ENCODE peak calls at places on chromosomes 6 and 20, in four cellular contexts. One of them, this sample, is unnamed.

GRCh38 chr20:62367136-62367482 is at the start of gene LAMA5:
- DNase-seq in OCI-M1: peak
- DNase-seq in iPS-NIHi11: peak
- DNase-seq in dermis blood vessel endothelial cell: peak
- DNase-seq in this sample: peak

GRCh38 chr6:84151669-84152068 is 75.8 kb downstream of the CEP162 start:
- DNase-seq in OCI-M1: peak
- DNase-seq in iPS-NIHi11: no peak
- DNase-seq in dermis blood vessel endothelial cell: no peak
- DNase-seq in this sample: no peak

GRCh38 chr6:131136021-131136847 is 967 bp downstream of the AKAP7 start:
- DNase-seq in dermis blood vessel endothelial cell: peak
- DNase-seq in iPS-NIHi11: no peak
- DNase-seq in OCI-M1: peak
- DNase-seq in this sample: peak

GRCh38 chr20:38094968-38095689 is 61.6 kb downstream of the RPRD1B start:
- DNase-seq in dermis blood vessel endothelial cell: no peak
- DNase-seq in iPS-NIHi11: no peak
- DNase-seq in OCI-M1: no peak
- DNase-seq in this sample: no peak

GRCh38 chr6:107616776-107617175 is 126.9 kb downstream of the SOBP start:
- DNase-seq in iPS-NIHi11: no peak
- DNase-seq in OCI-M1: no peak
- DNase-seq in dermis blood vessel endothelial cell: no peak
- DNase-seq in this sample: no peak

GRCh38 chr6:15817100-15817499 is 154.3 kb upstream of the DTNBP1 start:
- DNase-seq in dermis blood vessel endothelial cell: no peak
- DNase-seq in iPS-NIHi11: no peak
- DNase-seq in OCI-M1: no peak
- DNase-seq in this sample: no peak

GRCh38 chr6:154502564-154502963 is 7.9 kb downstream of the CNKSR3 start:
- DNase-seq in dermis blood vessel endothelial cell: no peak
- DNase-seq in OCI-M1: no peak
- DNase-seq in iPS-NIHi11: no peak
- DNase-seq in this sample: no peak

GRCh38 chr6:133208183-133208755 is 32.9 kb upstream of the EYA4 start:
- DNase-seq in OCI-M1: no peak
- DNase-seq in iPS-NIHi11: no peak
- DNase-seq in dermis blood vessel endothelial cell: no peak
- DNase-seq in this sample: no peak

GRCh38 chr6:93407186-93407585 is 12.2 kb downstream of the EPHA7 start:
- DNase-seq in dermis blood vessel endothelial cell: peak
- DNase-seq in OCI-M1: peak
- DNase-seq in iPS-NIHi11: no peak
- DNase-seq in this sample: no peak

GRCh38 chr20:1907586-1907985 is 12.4 kb downstream of the SIRPA start:
- DNase-seq in iPS-NIHi11: no peak
- DNase-seq in dermis blood vessel endothelial cell: no peak
- DNase-seq in OCI-M1: no peak
- DNase-seq in this sample: no peak

GRCh38 chr20:4956200-4956810 is 45.0 kb downstream of the SLC23A2 start:
- DNase-seq in OCI-M1: peak
- DNase-seq in dermis blood vessel endothelial cell: peak
- DNase-seq in iPS-NIHi11: peak
- DNase-seq in this sample: no peak

This sample was measured in endodermal cell.